ENCODE peak calls at places on chromosomes 6 and 20, in eight cellular contexts. B is NAMALWA; E is stimulated activated naive B cell treated with anti-CD40 and anti-IgM and Interleukin-4, amounts not matched to agents 10 μg/mL and 1 μg/mL and 100 μg/mL, for 72 hours; O is ELR; Q is heart left ventricle; Y is GM19239; F is breast epithelium; W is stimulated activated CD8-positive, alpha-beta memory T cell treated with anti-CD3 and anti-CD28 coated beads, Interleukin-4, amount 100 ng/mL, for 1 hour. A is an unnamed sample.

GRCh38 chr6:120056085-120056484 is 706.5 kb upstream of the MAN1A1 start:
- DNase-seq in O (no peak), F (no peak), B (peak), Q (no peak), Y (no peak), E (no peak), W (no peak), A (no peak)

GRCh38 chr6:168648240-168648639 is 207.3 kb downstream of the SMOC2 start:
- DNase-seq in B (no peak), W (no peak), E (no peak), O (no peak), Y (no peak), F (peak), Q (no peak), A (no peak)

GRCh38 chr20:41169791-41170351 is 32.5 kb downstream of the PLCG1 start:
- DNase-seq in E (no peak), W (no peak), F (peak), O (peak), Q (peak), B (no peak), Y (no peak), A (peak)

GRCh38 chr20:25233016-25233772 is 14.7 kb upstream of the PYGB start:
- DNase-seq in Q (peak), F (peak), O (peak), B (no peak), E (no peak), W (no peak), Y (no peak), A (peak)

GRCh38 chr20:37055276-37055675 is 40.5 kb downstream of the RBL1 start:
- DNase-seq in B (no peak), E (no peak), Y (no peak), O (no peak), F (no peak), Q (no peak), W (no peak), A (no peak)

GRCh38 chr20:4164246-4164645 is 148.9 kb upstream of the RNF24 start:
- DNase-seq in O (no peak), F (no peak), W (no peak), E (no peak), Y (no peak), B (no peak), Q (no peak), A (no peak)

GRCh38 chr6:8664700-8665099 is 229.4 kb upstream of the SLC35B3 start:
- DNase-seq in B (no peak), Y (no peak), Q (no peak), E (no peak), W (no peak), F (no peak), O (no peak), A (no peak)

GRCh38 chr20:33337531-33338165 is 54.6 kb downstream of the BPIFB1 start:
- DNase-seq in O (no peak), F (no peak), E (no peak), W (no peak), Q (no peak), Y (no peak), B (no peak), A (no peak)

GRCh38 chr20:59777814-59778575 is 155.4 kb downstream of the SYCP2 start:
- DNase-seq in Y (no peak), Q (no peak), F (peak), B (no peak), E (no peak), W (no peak), O (no peak), A (no peak)

A was measured in MG63.